ENCODE peak calls at places on chromosome 7, in six cellular contexts. One of them, this sample, is unnamed.

GRCh38 chr7:94396044-94396443 is 1.3 kb downstream of the COL1A2 start:
- DNase-seq in small intestine: no peak
- DNase-seq in SK-N-SH: no peak
- DNase-seq in heart left ventricle: no peak
- DNase-seq in pancreas: no peak
- DNase-seq in A549: no peak
- DNase-seq in this sample: no peak

GRCh38 chr7:112400141-112400540 is 50.1 kb upstream of the IFRD1 start:
- DNase-seq in A549: no peak
- DNase-seq in heart left ventricle: no peak
- DNase-seq in small intestine: no peak
- DNase-seq in SK-N-SH: no peak
- DNase-seq in pancreas: no peak
- DNase-seq in this sample: no peak

GRCh38 chr7:84799131-84799530 is 387.7 kb downstream of the SEMA3D start:
- DNase-seq in A549: no peak
- DNase-seq in small intestine: peak; percentile 85
- DNase-seq in heart left ventricle: no peak
- DNase-seq in pancreas: no peak
- DNase-seq in SK-N-SH: no peak
- DNase-seq in this sample: no peak

GRCh38 chr7:134013249-134013648 is 113.9 kb upstream of the LRGUK start:
- DNase-seq in A549: no peak
- DNase-seq in heart left ventricle: no peak
- DNase-seq in SK-N-SH: no peak
- DNase-seq in small intestine: no peak
- DNase-seq in pancreas: no peak
- DNase-seq in this sample: no peak

GRCh38 chr7:8060241-8060640 is 91.6 kb downstream of the GLCCI1 start:
- DNase-seq in pancreas: no peak
- DNase-seq in SK-N-SH: no peak
- DNase-seq in heart left ventricle: no peak
- DNase-seq in A549: no peak
- DNase-seq in small intestine: no peak
- DNase-seq in this sample: no peak

GRCh38 chr7:155667241-155667849 is 22.9 kb downstream of the RBM33 start:
- DNase-seq in A549: no peak
- DNase-seq in heart left ventricle: no peak
- DNase-seq in small intestine: no peak
- DNase-seq in SK-N-SH: no peak
- DNase-seq in pancreas: no peak
- DNase-seq in this sample: no peak

GRCh38 chr7:86667732-86668131 is 24.0 kb downstream of the GRM3 start:
- DNase-seq in small intestine: no peak
- DNase-seq in heart left ventricle: no peak
- DNase-seq in A549: no peak
- DNase-seq in SK-N-SH: no peak
- DNase-seq in pancreas: no peak
- DNase-seq in this sample: no peak

GRCh38 chr7:95687759-95688343 is 84.5 kb upstream of the DYNC1I1 start:
- DNase-seq in SK-N-SH: no peak
- DNase-seq in A549: peak; percentile 33
- DNase-seq in pancreas: no peak
- DNase-seq in heart left ventricle: no peak
- DNase-seq in small intestine: peak; percentile 60
- DNase-seq in this sample: no peak

GRCh38 chr7:28573751-28574295 is 161.5 kb downstream of the CREB5 start:
- DNase-seq in A549: no peak
- DNase-seq in SK-N-SH: peak; percentile 61
- DNase-seq in pancreas: no peak
- DNase-seq in heart left ventricle: no peak
- DNase-seq in small intestine: no peak
- DNase-seq in this sample: no peak

GRCh38 chr7:6700793-6701192 is 6.0 kb downstream of the ZNF12 start:
- DNase-seq in pancreas: no peak
- DNase-seq in heart left ventricle: no peak
- DNase-seq in SK-N-SH: no peak
- DNase-seq in A549: no peak
- DNase-seq in small intestine: no peak
- DNase-seq in this sample: no peak

GRCh38 chr7:87574630-87575029 is 26.1 kb downstream of the ABCB1 start:
- DNase-seq in heart left ventricle: no peak
- DNase-seq in small intestine: no peak
- DNase-seq in pancreas: no peak
- DNase-seq in SK-N-SH: no peak
- DNase-seq in A549: no peak
- DNase-seq in this sample: no peak

GRCh38 chr7:132771301-132771730 is 195.0 kb upstream of the PLXNA4 start:
- DNase-seq in A549: no peak
- DNase-seq in small intestine: no peak
- DNase-seq in heart left ventricle: no peak
- DNase-seq in SK-N-SH: no peak
- DNase-seq in pancreas: no peak
- DNase-seq in this sample: no peak

GRCh38 chr7:24419527-24419926 is 135.5 kb downstream of the NPY start:
- DNase-seq in SK-N-SH: no peak
- DNase-seq in A549: no peak
- DNase-seq in small intestine: no peak
- DNase-seq in pancreas: no peak
- DNase-seq in heart left ventricle: no peak
- DNase-seq in this sample: no peak

GRCh38 chr7:108650487-108650886 is 80.8 kb downstream of the DNAJB9 start:
- DNase-seq in SK-N-SH: no peak
- DNase-seq in pancreas: no peak
- DNase-seq in A549: no peak
- DNase-seq in small intestine: no peak
- DNase-seq in heart left ventricle: no peak
- DNase-seq in this sample: no peak

GRCh38 chr7:16951483-16952080 is 69.8 kb upstream of the AGR3 start:
- DNase-seq in SK-N-SH: no peak
- DNase-seq in heart left ventricle: no peak
- DNase-seq in small intestine: no peak
- DNase-seq in A549: no peak
- DNase-seq in pancreas: no peak
- DNase-seq in this sample: no peak

GRCh38 chr7:92634924-92635519 is 44.8 kb upstream of the FAM133B start:
- DNase-seq in pancreas: no peak
- DNase-seq in A549: no peak
- DNase-seq in SK-N-SH: peak; percentile 27
- DNase-seq in small intestine: peak; percentile 26
- DNase-seq in heart left ventricle: no peak
- DNase-seq in this sample: no peak

GRCh38 chr7:143272871-143273270 is 9.6 kb downstream of the GSTK1 start:
- DNase-seq in heart left ventricle: no peak
- DNase-seq in pancreas: no peak
- DNase-seq in A549: no peak
- DNase-seq in SK-N-SH: no peak
- DNase-seq in small intestine: no peak
- DNase-seq in this sample: no peak

GRCh38 chr7:18352339-18353255 is 143.0 kb upstream of the HDAC9 start:
- DNase-seq in heart left ventricle: peak; percentile 29
- DNase-seq in small intestine: peak; percentile 54
- DNase-seq in pancreas: no peak
- DNase-seq in A549: peak; percentile 18
- DNase-seq in SK-N-SH: peak; percentile 59
- DNase-seq in this sample: peak; percentile 52

GRCh38 chr7:44044315-44045225 is at the start of gene DBNL:
- DNase-seq in SK-N-SH: peak; percentile 99
- DNase-seq in heart left ventricle: peak; percentile 97
- DNase-seq in small intestine: peak; percentile 93
- DNase-seq in A549: peak; percentile 95
- DNase-seq in pancreas: peak; percentile 97
- DNase-seq in this sample: peak; percentile 94

GRCh38 chr7:2720024-2720423 is 32.0 kb downstream of the AMZ1 start:
- DNase-seq in SK-N-SH: no peak
- DNase-seq in pancreas: no peak
- DNase-seq in small intestine: no peak
- DNase-seq in heart left ventricle: no peak
- DNase-seq in A549: no peak
- DNase-seq in this sample: no peak

GRCh38 chr7:113131367-113131766 is 13.0 kb upstream of the SMIM30 start:
- DNase-seq in A549: no peak
- DNase-seq in small intestine: no peak
- DNase-seq in heart left ventricle: no peak
- DNase-seq in SK-N-SH: no peak
- DNase-seq in pancreas: no peak
- DNase-seq in this sample: no peak

GRCh38 chr7:43077732-43078391 is 34.6 kb upstream of the HECW1 start:
- DNase-seq in small intestine: no peak
- DNase-seq in A549: no peak
- DNase-seq in pancreas: no peak
- DNase-seq in heart left ventricle: no peak
- DNase-seq in SK-N-SH: peak; percentile 14
- DNase-seq in this sample: peak; percentile 38

GRCh38 chr7:12661581-12661980 is 25.9 kb upstream of the ARL4A start:
- DNase-seq in pancreas: no peak
- DNase-seq in SK-N-SH: no peak
- DNase-seq in A549: no peak
- DNase-seq in small intestine: no peak
- DNase-seq in heart left ventricle: no peak
- DNase-seq in this sample: no peak

GRCh38 chr7:51350195-51350896 is 33.7 kb upstream of the COBL start:
- DNase-seq in SK-N-SH: no peak
- DNase-seq in small intestine: peak; percentile 34
- DNase-seq in A549: peak; percentile 10
- DNase-seq in pancreas: no peak
- DNase-seq in heart left ventricle: no peak
- DNase-seq in this sample: no peak

GRCh38 chr7:97004931-97005763 is at the start of gene DLX6:
- DNase-seq in pancreas: no peak
- DNase-seq in SK-N-SH: peak; percentile 99
- DNase-seq in heart left ventricle: no peak
- DNase-seq in small intestine: no peak
- DNase-seq in A549: peak; percentile 89
- DNase-seq in this sample: no peak

GRCh38 chr7:66522518-66522917 is 106.2 kb upstream of the KCTD7 start:
- DNase-seq in heart left ventricle: no peak
- DNase-seq in SK-N-SH: peak; percentile 55
- DNase-seq in small intestine: peak; percentile 24
- DNase-seq in pancreas: no peak
- DNase-seq in A549: no peak
- DNase-seq in this sample: no peak

GRCh38 chr7:37786741-37787569 is 61.4 kb upstream of the NME8 start:
- DNase-seq in heart left ventricle: no peak
- DNase-seq in A549: no peak
- DNase-seq in small intestine: no peak
- DNase-seq in pancreas: no peak
- DNase-seq in SK-N-SH: no peak
- DNase-seq in this sample: no peak

GRCh38 chr7:101673951-101674350 is 44.9 kb upstream of the MYL10 start:
- DNase-seq in SK-N-SH: no peak
- DNase-seq in small intestine: no peak
- DNase-seq in A549: no peak
- DNase-seq in heart left ventricle: no peak
- DNase-seq in pancreas: no peak
- DNase-seq in this sample: no peak

GRCh38 chr7:40836218-40836617 is 701.4 kb downstream of the SUGCT start:
- DNase-seq in A549: no peak
- DNase-seq in pancreas: no peak
- DNase-seq in heart left ventricle: no peak
- DNase-seq in SK-N-SH: no peak
- DNase-seq in small intestine: no peak
- DNase-seq in this sample: no peak
- H3K27ac ChIP-seq in A549: no peak overlapping the region
- H3K27ac ChIP-seq in pancreas: no peak overlapping the region
- H3K27ac ChIP-seq in heart left ventricle: no peak overlapping the region
- H3K27ac ChIP-seq in SK-N-SH: no peak overlapping the region
- H3K27ac ChIP-seq in small intestine: no peak overlapping the region
- H3K27ac ChIP-seq in this sample: no peak overlapping the region

GRCh38 chr7:1569440-1569832 is 396 bp downstream of the PSMG3 start:
- DNase-seq in SK-N-SH: no peak
- DNase-seq in A549: no peak
- DNase-seq in small intestine: no peak
- DNase-seq in pancreas: no peak
- DNase-seq in heart left ventricle: no peak
- DNase-seq in this sample: no peak
- H3K27ac ChIP-seq in SK-N-SH: peak overlapping the region; percentile 60
- H3K27ac ChIP-seq in A549: peak overlapping the region; percentile 99
- H3K27ac ChIP-seq in small intestine: peak overlapping the region; percentile 83
- H3K27ac ChIP-seq in pancreas: peak overlapping the region; percentile 89
- H3K27ac ChIP-seq in heart left ventricle: peak overlapping the region; percentile 96
- H3K27ac ChIP-seq in this sample: no peak overlapping the region

GRCh38 chr7:70790215-70791073 is 341.5 kb upstream of the GALNT17 start:
- DNase-seq in heart left ventricle: no peak
- DNase-seq in small intestine: no peak
- DNase-seq in A549: no peak
- DNase-seq in SK-N-SH: no peak
- DNase-seq in pancreas: no peak
- DNase-seq in this sample: no peak

GRCh38 chr7:70789481-70790214 is 342.3 kb upstream of the GALNT17 start:
- DNase-seq in pancreas: no peak
- DNase-seq in SK-N-SH: no peak
- DNase-seq in heart left ventricle: no peak
- DNase-seq in small intestine: no peak
- DNase-seq in A549: no peak
- DNase-seq in this sample: no peak

GRCh38 chr7:70793060-70793459 is 338.9 kb upstream of the GALNT17 start:
- DNase-seq in pancreas: no peak
- DNase-seq in small intestine: no peak
- DNase-seq in heart left ventricle: no peak
- DNase-seq in SK-N-SH: no peak
- DNase-seq in A549: no peak
- DNase-seq in this sample: no peak

GRCh38 chr7:70793767-70794166 is 338.2 kb upstream of the GALNT17 start:
- DNase-seq in SK-N-SH: no peak
- DNase-seq in small intestine: no peak
- DNase-seq in A549: no peak
- DNase-seq in pancreas: no peak
- DNase-seq in heart left ventricle: no peak
- DNase-seq in this sample: no peak

GRCh38 chr7:70791341-70791740 is 340.6 kb upstream of the GALNT17 start:
- DNase-seq in pancreas: no peak
- DNase-seq in heart left ventricle: no peak
- DNase-seq in A549: no peak
- DNase-seq in SK-N-SH: no peak
- DNase-seq in small intestine: no peak
- DNase-seq in this sample: no peak
- H3K27ac ChIP-seq in pancreas: no peak overlapping the region
- H3K27ac ChIP-seq in heart left ventricle: no peak overlapping the region
- H3K27ac ChIP-seq in A549: no peak overlapping the region
- H3K27ac ChIP-seq in SK-N-SH: no peak overlapping the region
- H3K27ac ChIP-seq in small intestine: no peak overlapping the region
- H3K27ac ChIP-seq in this sample: no peak overlapping the region

GRCh38 chr7:105213619-105214018 is 175.1 kb downstream of the SRPK2 start:
- DNase-seq in A549: no peak
- DNase-seq in heart left ventricle: no peak
- DNase-seq in SK-N-SH: no peak
- DNase-seq in small intestine: no peak
- DNase-seq in pancreas: no peak
- DNase-seq in this sample: no peak
- H3K27ac ChIP-seq in A549: no peak overlapping the region
- H3K27ac ChIP-seq in heart left ventricle: no peak overlapping the region
- H3K27ac ChIP-seq in SK-N-SH: no peak overlapping the region
- H3K27ac ChIP-seq in small intestine: no peak overlapping the region
- H3K27ac ChIP-seq in pancreas: no peak overlapping the region
- H3K27ac ChIP-seq in this sample: no peak overlapping the region